ENCODE peak calls at places on chromosome 21, in four cellular contexts. One of them, this sample, is unnamed.
A peak's percentile ranks its signal among the peaks of the same experiment; 100 is the strongest.

GRCh38 chr21:35120631-35121180 is 71.6 kb upstream of the RUNX1 start:
- DNase-seq in upper lobe of right lung: no peak
- DNase-seq in skeletal muscle cell: no peak
- DNase-seq in AG09309: no peak
- DNase-seq in this sample: no peak

GRCh38 chr21:36330904-36331303 is 10.9 kb downstream of the MORC3 start:
- DNase-seq in AG09309: no peak
- DNase-seq in skeletal muscle cell: no peak
- DNase-seq in upper lobe of right lung: no peak
- DNase-seq in this sample: no peak

GRCh38 chr21:46639489-46640386 is 4.3 kb downstream of the PRMT2 start:
- DNase-seq in AG09309: no peak
- DNase-seq in upper lobe of right lung: no peak
- DNase-seq in skeletal muscle cell: no peak
- DNase-seq in this sample: no peak

GRCh38 chr21:43967981-43968380 is 44.1 kb upstream of the TRAPPC10 start:
- DNase-seq in upper lobe of right lung: no peak
- DNase-seq in skeletal muscle cell: no peak
- DNase-seq in AG09309: no peak
- DNase-seq in this sample: no peak

GRCh38 chr21:17673261-17674020 is 60.7 kb upstream of the BTG3 start:
- DNase-seq in skeletal muscle cell: no peak
- DNase-seq in AG09309: peak; percentile 1
- DNase-seq in upper lobe of right lung: no peak
- DNase-seq in this sample: no peak

GRCh38 chr21:26167593-26167992 is 3.0 kb downstream of the APP start:
- DNase-seq in AG09309: no peak
- DNase-seq in upper lobe of right lung: no peak
- DNase-seq in skeletal muscle cell: no peak
- DNase-seq in this sample: no peak

GRCh38 chr21:29436143-29436542 is 137.4 kb downstream of the BACH1 start:
- DNase-seq in skeletal muscle cell: peak; percentile 25
- DNase-seq in upper lobe of right lung: no peak
- DNase-seq in AG09309: no peak
- DNase-seq in this sample: no peak

GRCh38 chr21:46542588-46543092 is 62.2 kb downstream of the S100B start:
- DNase-seq in skeletal muscle cell: no peak
- DNase-seq in AG09309: no peak
- DNase-seq in upper lobe of right lung: no peak
- DNase-seq in this sample: no peak

GRCh38 chr21:43815991-43816390 is 26.6 kb downstream of the RRP1 start:
- DNase-seq in AG09309: no peak
- DNase-seq in skeletal muscle cell: no peak
- DNase-seq in upper lobe of right lung: no peak
- DNase-seq in this sample: no peak

GRCh38 chr21:25607151-25607811 is at the start of gene MRPL39:
- DNase-seq in upper lobe of right lung: peak; percentile 95
- DNase-seq in skeletal muscle cell: peak; percentile 72
- DNase-seq in AG09309: peak; percentile 60
- DNase-seq in this sample: no peak

GRCh38 chr21:32089771-32090170 is 189.1 kb downstream of the MIS18A start:
- DNase-seq in upper lobe of right lung: no peak
- DNase-seq in AG09309: no peak
- DNase-seq in skeletal muscle cell: no peak
- DNase-seq in this sample: no peak

GRCh38 chr21:31887596-31887920 is 14.7 kb downstream of the HUNK start:
- DNase-seq in skeletal muscle cell: no peak
- DNase-seq in upper lobe of right lung: no peak
- DNase-seq in AG09309: no peak
- DNase-seq in this sample: no peak

GRCh38 chr21:9741343-9741742 is 780.0 kb upstream of the TPTE start:
- DNase-seq in skeletal muscle cell: no peak
- DNase-seq in upper lobe of right lung: no peak
- DNase-seq in AG09309: no peak
- DNase-seq in this sample: no peak

GRCh38 chr21:18646114-18646513 is 242.5 kb upstream of the TMPRSS15 start:
- DNase-seq in AG09309: no peak
- DNase-seq in upper lobe of right lung: no peak
- DNase-seq in skeletal muscle cell: no peak
- DNase-seq in this sample: no peak

GRCh38 chr21:25005388-25005787 is 601.9 kb downstream of the MRPL39 start:
- DNase-seq in skeletal muscle cell: no peak
- DNase-seq in upper lobe of right lung: no peak
- DNase-seq in AG09309: no peak
- DNase-seq in this sample: no peak

GRCh38 chr21:33531007-33531406 is 10.9 kb downstream of the GART start:
- DNase-seq in AG09309: no peak
- DNase-seq in upper lobe of right lung: no peak
- DNase-seq in skeletal muscle cell: no peak
- DNase-seq in this sample: no peak

GRCh38 chr21:46556802-46557201 is 48.1 kb downstream of the S100B start:
- DNase-seq in skeletal muscle cell: no peak
- DNase-seq in upper lobe of right lung: no peak
- DNase-seq in AG09309: no peak
- DNase-seq in this sample: no peak

GRCh38 chr21:33406493-33406892 is 3.3 kb downstream of the IFNGR2 start:
- DNase-seq in AG09309: no peak
- DNase-seq in skeletal muscle cell: no peak
- DNase-seq in upper lobe of right lung: no peak
- DNase-seq in this sample: no peak

GRCh38 chr21:39867198-39867650 is at the start of gene PCP4:
- DNase-seq in skeletal muscle cell: no peak
- DNase-seq in upper lobe of right lung: no peak
- DNase-seq in AG09309: no peak
- DNase-seq in this sample: no peak

GRCh38 chr21:45455321-45456013 is 50.5 kb downstream of the COL18A1 start:
- DNase-seq in AG09309: no peak
- DNase-seq in upper lobe of right lung: no peak
- DNase-seq in skeletal muscle cell: no peak
- DNase-seq in this sample: no peak
- H3K4me3 ChIP-seq in AG09309: peak overlapping the region; percentile 17
- H3K4me3 ChIP-seq in upper lobe of right lung: peak overlapping the region; percentile 37
- H3K4me3 ChIP-seq in skeletal muscle cell: no peak overlapping the region
- H3K4me3 ChIP-seq in this sample: peak overlapping the region; percentile 44

GRCh38 chr21:16072176-16072575 is 342.4 kb downstream of the USP25 start:
- DNase-seq in AG09309: no peak
- DNase-seq in skeletal muscle cell: no peak
- DNase-seq in upper lobe of right lung: no peak
- DNase-seq in this sample: no peak

GRCh38 chr21:16070207-16070651 is 340.4 kb downstream of the USP25 start:
- DNase-seq in upper lobe of right lung: no peak
- DNase-seq in AG09309: no peak
- DNase-seq in skeletal muscle cell: no peak
- DNase-seq in this sample: no peak

GRCh38 chr21:16069713-16070112 is 339.9 kb downstream of the USP25 start:
- DNase-seq in AG09309: no peak
- DNase-seq in skeletal muscle cell: no peak
- DNase-seq in upper lobe of right lung: no peak
- DNase-seq in this sample: no peak

GRCh38 chr21:16071761-16072160 is 342.0 kb downstream of the USP25 start:
- DNase-seq in AG09309: no peak
- DNase-seq in upper lobe of right lung: no peak
- DNase-seq in skeletal muscle cell: no peak
- DNase-seq in this sample: no peak

GRCh38 chr21:16071082-16071481 is 341.3 kb downstream of the USP25 start:
- DNase-seq in upper lobe of right lung: no peak
- DNase-seq in skeletal muscle cell: no peak
- DNase-seq in AG09309: no peak
- DNase-seq in this sample: no peak
- H3K4me3 ChIP-seq in upper lobe of right lung: peak overlapping the region; percentile 34
- H3K4me3 ChIP-seq in skeletal muscle cell: peak overlapping the region; percentile 12
- H3K4me3 ChIP-seq in AG09309: peak overlapping the region; percentile 47
- H3K4me3 ChIP-seq in this sample: peak overlapping the region; percentile 41

DNA sequence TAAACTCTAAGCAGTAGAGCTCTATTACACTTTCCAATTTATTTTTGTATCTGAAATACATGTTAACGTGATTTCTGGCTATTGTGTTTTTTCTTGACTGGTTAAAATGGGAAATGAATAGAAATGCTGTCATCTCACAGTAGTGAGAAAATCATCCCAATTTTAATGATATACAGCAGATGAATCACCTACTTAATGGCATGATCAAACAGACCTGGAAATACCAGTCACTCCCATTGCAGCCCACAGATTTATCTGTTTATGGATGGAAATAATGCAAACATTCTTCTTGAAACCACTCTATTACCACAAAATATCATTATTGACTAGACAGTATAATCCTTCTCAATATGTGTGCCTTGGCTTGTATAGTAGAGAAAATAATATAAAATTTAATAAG is 497.8 kb upstream of the ADAMTS5 start:
- DNase-seq in upper lobe of right lung: no peak
- DNase-seq in AG09309: no peak
- DNase-seq in skeletal muscle cell: no peak
- DNase-seq in this sample: no peak
- H3K4me3 ChIP-seq in upper lobe of right lung: no peak overlapping the region
- H3K4me3 ChIP-seq in AG09309: no peak overlapping the region
- H3K4me3 ChIP-seq in skeletal muscle cell: no peak overlapping the region
- H3K4me3 ChIP-seq in this sample: no peak overlapping the region

GRCh38 chr21:38740131-38740530 is 65.6 kb upstream of the ETS2 start:
- DNase-seq in AG09309: no peak
- DNase-seq in skeletal muscle cell: no peak
- DNase-seq in upper lobe of right lung: no peak
- DNase-seq in this sample: no peak
- H3K4me3 ChIP-seq in AG09309: no peak overlapping the region
- H3K4me3 ChIP-seq in skeletal muscle cell: no peak overlapping the region
- H3K4me3 ChIP-seq in upper lobe of right lung: no peak overlapping the region
- H3K4me3 ChIP-seq in this sample: no peak overlapping the region

GRCh38 chr21:21818898-21819297 is 820.7 kb downstream of the NCAM2 start:
- DNase-seq in AG09309: no peak
- DNase-seq in upper lobe of right lung: no peak
- DNase-seq in skeletal muscle cell: no peak
- DNase-seq in this sample: no peak

GRCh38 chr21:21813295-21813694 is 815.1 kb downstream of the NCAM2 start:
- DNase-seq in AG09309: no peak
- DNase-seq in upper lobe of right lung: no peak
- DNase-seq in skeletal muscle cell: no peak
- DNase-seq in this sample: no peak

GRCh38 chr21:21816778-21817177 is 818.6 kb downstream of the NCAM2 start:
- DNase-seq in AG09309: no peak
- DNase-seq in skeletal muscle cell: no peak
- DNase-seq in upper lobe of right lung: no peak
- DNase-seq in this sample: no peak

DNA sequence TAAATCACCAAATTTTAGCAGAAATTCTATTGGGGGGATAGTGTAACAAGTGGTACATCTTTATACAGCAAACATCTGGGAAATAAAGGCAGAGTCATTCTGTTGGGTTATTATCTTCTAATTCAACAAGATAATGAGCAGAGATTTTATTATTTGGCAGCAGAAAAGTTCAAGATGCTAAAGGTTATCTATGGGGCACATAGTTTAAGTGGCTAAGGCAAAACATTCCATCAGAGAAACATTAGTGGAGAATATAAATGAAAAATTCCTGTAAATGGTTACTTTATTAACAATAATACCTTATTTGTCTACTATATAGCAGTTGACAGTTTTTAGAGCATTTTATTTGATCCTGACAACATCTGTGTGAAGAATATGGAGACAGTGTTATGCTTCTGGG is 815.7 kb downstream of the NCAM2 start:
- DNase-seq in skeletal muscle cell: no peak
- DNase-seq in AG09309: no peak
- DNase-seq in upper lobe of right lung: no peak
- DNase-seq in this sample: no peak
- H3K4me3 ChIP-seq in skeletal muscle cell: no peak overlapping the region
- H3K4me3 ChIP-seq in AG09309: no peak overlapping the region
- H3K4me3 ChIP-seq in upper lobe of right lung: no peak overlapping the region
- H3K4me3 ChIP-seq in this sample: no peak overlapping the region

This sample was measured in vagina.